ENCODE peak calls at places on chromosomes 11 and 22, in nine cellular contexts. Y, Z, H, S, D, P, Q, J and M are unnamed samples. For H3K9me3, the result is how much of the 10 kb centered on the place peaks cover.

GRCh38 chr11:61294717-61295595 is at the start of gene VWCE:
- DNase-seq in Y (peak), Q (no peak), S (no peak), P (peak), Z (peak), D (peak), J (peak), H (peak), M (peak)

GRCh38 chr22:41844513-41844912 is 11.6 kb downstream of the SREBF2 start:
- DNase-seq in S (no peak), Z (no peak), J (no peak), Y (no peak), H (no peak), P (no peak), Q (peak), D (peak), M (no peak)

GRCh38 chr22:29820941-29821789 is 16.9 kb downstream of the ASCC2 start:
- DNase-seq in S (peak), D (peak), P (no peak), H (peak), Z (no peak), Y (peak), Q (peak), J (peak), M (no peak)

GRCh38 chr11:15617126-15617525 is 502.4 kb downstream of the INSC start:
- DNase-seq in J (no peak), S (no peak), P (no peak), Q (no peak), H (no peak), Y (no peak), Z (no peak), D (no peak), M (no peak)

GRCh38 chr22:30866811-30867271 is 101.7 kb downstream of the MORC2 start:
- DNase-seq in J (no peak), H (peak), Q (no peak), S (no peak), P (no peak), D (no peak), Z (peak), Y (no peak), M (peak)

GRCh38 chr11:8019671-8020597 is 32.8 kb downstream of the EIF3F start:
- DNase-seq in D (no peak), P (no peak), J (peak), Z (peak), S (no peak), Y (no peak), H (peak), Q (no peak), M (peak)

GRCh38 chr22:36455571-36456458 is 25.6 kb downstream of the TXN2 start:
- DNase-seq in J (no peak), Q (peak), Z (no peak), D (peak), P (no peak), H (no peak), S (no peak), Y (no peak), M (no peak)

GRCh38 chr11:68929135-68929534 is 25.4 kb downstream of the IGHMBP2 start:
- DNase-seq in J (no peak), D (no peak), Z (no peak), P (no peak), Y (no peak), S (no peak), H (no peak), Q (no peak), M (peak)

GRCh38 chr11:27716850-27717249 is 16.6 kb upstream of the BDNF start:
- DNase-seq in S (no peak), Q (no peak), Z (peak), D (no peak), Y (no peak), J (peak), H (no peak), P (no peak), M (no peak)

GRCh38 chr11:96311120-96311568 is 31.9 kb downstream of the MAML2 start:
- DNase-seq in J (peak), Y (no peak), D (no peak), Z (no peak), P (no peak), S (no peak), H (no peak), Q (peak), M (no peak)

GRCh38 chr11:67544591-67545242 is 21.5 kb upstream of the CABP2 start:
- DNase-seq in H (no peak), J (no peak), Z (no peak), D (no peak), S (no peak), P (no peak), Q (no peak), Y (no peak), M (no peak)

GRCh38 chr11:60872952-60873524 is 5.7 kb downstream of the ZP1 start:
- DNase-seq in Q (peak), Z (peak), H (peak), D (no peak), J (peak), P (no peak), Y (no peak), S (no peak), M (no peak)

GRCh38 chr22:20101638-20102037 is 14.3 kb upstream of the RANBP1 start:
- DNase-seq in Q (no peak), H (no peak), J (no peak), D (no peak), Y (no peak), Z (no peak), P (no peak), S (no peak), M (peak)

GRCh38 chr22:41479671-41480396 is 10.9 kb downstream of the ACO2 start:
- DNase-seq in D (no peak), Z (peak), P (no peak), J (peak), Y (peak), Q (no peak), H (no peak), S (no peak), M (no peak)

GRCh38 chr22:30196141-30196866 is 50.3 kb downstream of the LIF start:
- DNase-seq in S (peak), Q (peak), P (peak), H (peak), D (peak), J (peak), Y (peak), Z (peak), M (peak)

GRCh38 chr11:65111537-65112225 is at the start of gene TM7SF2:
- DNase-seq in Q (peak), D (peak), P (peak), H (peak), Z (peak), S (no peak), Y (peak), J (peak), M (peak)

GRCh38 chr22:31646186-31647019 is 15.6 kb downstream of the PISD start:
- DNase-seq in Z (no peak), Y (no peak), P (no peak), D (no peak), Q (peak), J (peak), H (peak), S (no peak), M (peak)

GRCh38 chr22:43975041-43975440 is 19.8 kb downstream of the SAMM50 start:
- DNase-seq in H (no peak), S (no peak), D (no peak), Q (peak), Y (no peak), Z (no peak), P (no peak), J (no peak), M (no peak)

GRCh38 chr22:35498026-35498425 is 42.6 kb upstream of the RASD2 start:
- DNase-seq in H (no peak), J (peak), Q (no peak), D (no peak), Y (no peak), S (no peak), Z (no peak), P (no peak), M (no peak)

GRCh38 chr22:49205401-49205800 is 622.3 kb downstream of the BRD1 start:
- DNase-seq in Z (no peak), S (no peak), P (no peak), Y (peak), J (no peak), Q (no peak), H (peak), D (no peak), M (peak)

GRCh38 chr11:128653828-128654231 is 40.0 kb upstream of the FLI1 start:
- DNase-seq in Q (no peak), Y (peak), Z (peak), H (peak), S (no peak), J (peak), D (peak), P (no peak), M (no peak)

GRCh38 chr22:26667140-26667539 is 9.8 kb downstream of the MIAT start:
- DNase-seq in H (no peak), P (no peak), Y (no peak), Q (no peak), S (no peak), Z (no peak), J (no peak), D (no peak), M (no peak)

GRCh38 chr11:13051257-13051656 is 42.1 kb downstream of the RASSF10 start:
- DNase-seq in Q (peak), Z (no peak), H (no peak), D (no peak), P (no peak), J (no peak), S (no peak), Y (no peak), M (no peak)

GRCh38 chr11:45005106-45005505 is 54.4 kb upstream of the TP53I11 start:
- DNase-seq in S (no peak), Z (no peak), Y (no peak), D (no peak), P (no peak), Q (no peak), H (no peak), J (no peak), M (no peak)

GRCh38 chr22:32574957-32575893 is 100.6 kb downstream of the FBXO7 start:
- DNase-seq in J (no peak), H (peak), Q (no peak), Z (peak), D (no peak), S (no peak), Y (no peak), P (no peak), M (no peak)

GRCh38 chr11:10426475-10426874 is 28.6 kb upstream of the AMPD3 start:
- DNase-seq in D (no peak), Q (no peak), J (peak), S (no peak), Z (no peak), H (no peak), Y (no peak), P (no peak), M (no peak)

GRCh38 chr22:32571764-32572163 is 97.2 kb downstream of the FBXO7 start:
- DNase-seq in S (no peak), Z (no peak), P (no peak), J (no peak), D (no peak), Y (no peak), H (peak), Q (no peak), M (no peak)

GRCh38 chr22:21105294-21105693 is 59.5 kb downstream of the LRRC74B start:
- DNase-seq in P (no peak), S (no peak), Y (no peak), H (no peak), D (no peak), J (no peak), Z (no peak), Q (no peak), M (no peak)

GRCh38 chr11:1082346-1082727 is 7.7 kb downstream of the MUC2 start:
- DNase-seq in J (no peak), Y (no peak), Q (no peak), Z (no peak), H (no peak), D (no peak), S (no peak), P (no peak), M (peak)
- H3K9me3 ChIP-seq in J (under half), Y (under half), Q (under half), Z (under half), H (under half), D (under half), S (under half), P (under half), M (under half)

DNA sequence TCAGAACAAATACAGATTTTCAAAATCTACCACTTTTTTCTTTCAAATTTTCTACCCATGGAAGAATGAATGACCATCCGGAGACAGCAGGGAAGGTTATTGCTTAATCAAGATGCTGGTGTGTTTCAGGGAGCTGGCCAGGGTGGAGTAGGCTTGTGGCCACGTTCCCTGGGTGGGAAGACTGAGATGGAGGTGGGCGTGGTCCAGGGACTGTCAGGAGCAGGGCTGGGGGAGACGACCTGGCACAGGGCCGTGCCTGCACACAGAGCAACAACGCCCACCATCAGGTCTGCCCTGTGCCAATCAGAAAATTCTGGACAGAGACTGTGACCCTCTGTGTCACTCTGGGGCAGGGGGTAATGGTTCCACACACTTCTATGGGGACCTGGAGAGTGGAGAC is 7.1 kb upstream of the APOBEC3H start:
- DNase-seq in H (no peak), J (no peak), P (no peak), D (no peak), Y (no peak), Q (peak), S (no peak), Z (no peak), M (no peak)
- H3K4me3 ChIP-seq in H (no peak), J (no peak), P (peak), D (no peak), Y (no peak), Q (no peak), S (no peak), Z (no peak), M (no peak)

GRCh38 chr11:70655816-70656215 is 257.5 kb downstream of the CTTN start:
- DNase-seq in Q (no peak), Y (no peak), D (no peak), P (no peak), S (no peak), H (no peak), Z (no peak), J (no peak), M (no peak)
- H3K9me3 ChIP-seq in Q (under half), Y (under half), D (under half), P (under half), S (under half), H (under half), Z (under half), J (under half), M (under half)

DNA sequence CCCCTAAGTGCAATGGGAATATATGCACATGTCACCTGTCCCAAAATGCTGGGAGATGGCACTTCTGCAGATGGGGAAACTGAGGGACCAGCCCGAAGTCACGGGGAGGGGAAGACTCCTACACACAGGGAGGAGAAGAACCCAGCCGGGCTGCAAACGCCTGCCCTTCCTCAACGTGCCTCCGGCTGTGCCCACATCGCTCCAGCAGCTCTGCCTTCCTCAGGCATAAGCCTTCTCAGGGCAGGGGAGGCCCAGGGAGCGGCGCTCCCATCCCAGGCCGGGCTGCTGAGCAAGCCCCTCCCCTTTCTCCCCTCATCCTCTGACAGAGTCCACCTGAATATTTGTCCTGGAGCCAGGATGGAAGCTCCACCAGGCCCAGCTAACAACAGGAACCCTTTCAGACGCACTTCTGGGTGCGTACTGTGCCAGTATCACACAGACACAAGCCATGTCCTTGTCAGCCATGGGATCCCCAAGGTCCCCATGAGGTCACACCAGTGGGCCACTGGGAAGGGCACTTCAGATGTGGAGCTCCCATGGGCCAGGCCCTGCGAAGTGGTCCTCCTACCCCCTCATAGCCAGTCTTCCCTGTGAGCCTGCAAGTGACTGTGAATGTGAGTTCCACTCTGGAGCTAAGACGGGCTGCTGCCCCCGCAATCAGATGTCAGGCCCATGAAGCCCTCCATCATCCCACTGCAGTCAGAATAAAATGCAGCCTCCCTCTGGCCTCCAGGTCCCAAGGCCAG is 2.5 kb upstream of the CD81 start:
- DNase-seq in H (no peak), Z (no peak), Y (no peak), P (no peak), S (no peak), D (no peak), Q (no peak), J (no peak), M (peak)
- H3K4me3 ChIP-seq in H (no peak), Z (no peak), Y (no peak), P (no peak), S (no peak), D (no peak), Q (no peak), J (no peak), M (no peak)